ENCODE peak calls at places on chromosomes 3 and 15, in nine cellular contexts. G is NCI-H1092 treated with DMSO at 0.1 percent for 48 hours; A is fibroblast of mammary gland; F is stimulated activated CD4-positive, alpha-beta T cell treated with anti-CD3 and anti-CD28 coated beads, Interleukin-4, amount 100 ng/mL, for 4 hours; D is T-cell; T is NCI-H1930; J is GM04504; K is bronchial epithelial cell; Q is islet precursor cell. V is an unnamed sample.

GRCh38 chr3:183699238-183699947 is 1.8 kb downstream of the YEATS2 start:
- DNase-seq in K (no peak), T (no peak), A (no peak), J (no peak), D (no peak), G (no peak), F (no peak), Q (no peak), V (no peak)

GRCh38 chr15:90713081-90713480 is 4.1 kb upstream of the BLM start:
- DNase-seq in T (no peak), F (no peak), G (no peak), K (no peak), A (no peak), D (no peak), J (no peak), Q (no peak), V (no peak)

GRCh38 chr3:125512135-125512920 is 7.7 kb downstream of the SNX4 start:
- DNase-seq in T (no peak), D (no peak), G (peak; percentile 8), F (peak; percentile 13), K (peak; percentile 77), A (peak; percentile 41), Q (no peak), J (no peak), V (peak; percentile 10)

GRCh38 chr15:55661431-55661830 is 73.3 kb upstream of the PYGO1 start:
- DNase-seq in Q (peak; percentile 56), G (no peak), T (no peak), J (no peak), K (no peak), A (no peak), D (no peak), F (no peak), V (no peak)

GRCh38 chr3:146148468-146148931 is 12.5 kb downstream of the PLOD2 start:
- DNase-seq in K (no peak), G (no peak), T (no peak), J (no peak), F (no peak), Q (no peak), A (peak; percentile 47), D (no peak), V (no peak)

GRCh38 chr3:184339016-184339415 is 1.6 kb downstream of the FAM131A start:
- DNase-seq in D (no peak), T (no peak), F (no peak), K (peak; percentile 37), J (no peak), Q (no peak), A (no peak), G (peak; percentile 28), V (no peak)

GRCh38 chr3:184872200-184872599 is 60.2 kb downstream of the VPS8 start:
- DNase-seq in F (no peak), K (no peak), Q (no peak), D (no peak), J (no peak), T (no peak), G (no peak), A (no peak), V (no peak)

GRCh38 chr3:153614563-153614962 is 452.5 kb downstream of the RAP2B start:
- DNase-seq in K (peak; percentile 99), Q (no peak), T (no peak), D (no peak), G (no peak), F (no peak), J (peak; percentile 60), A (peak; percentile 92), V (peak; percentile 94)

GRCh38 chr3:46400000-46400734 is 6.7 kb downstream of the CCR5AS start:
- DNase-seq in D (no peak), F (no peak), J (no peak), G (no peak), A (peak; percentile 73), K (peak; percentile 75), Q (no peak), T (no peak), V (peak; percentile 31)

GRCh38 chr3:17466028-17466427 is 276.4 kb downstream of the TBC1D5 start:
- DNase-seq in T (no peak), Q (no peak), D (no peak), J (no peak), G (no peak), K (no peak), F (no peak), A (peak; percentile 11), V (no peak)

GRCh38 chr3:1727242-1727641 is 371.4 kb upstream of the CNTN4 start:
- DNase-seq in T (no peak), J (no peak), G (no peak), Q (no peak), A (no peak), D (no peak), F (no peak), K (no peak), V (no peak)

GRCh38 chr3:157436583-157437300 is at the start of gene PTX3:
- DNase-seq in K (peak; percentile 59), G (no peak), Q (no peak), J (peak; percentile 64), T (no peak), D (no peak), A (peak; percentile 96), F (no peak), V (peak; percentile 94)

GRCh38 chr15:93418566-93418965 is 329.6 kb upstream of the RGMA start:
- DNase-seq in T (no peak), G (no peak), J (no peak), D (no peak), Q (no peak), A (no peak), K (no peak), F (no peak), V (no peak)

GRCh38 chr15:28960979-28961378 is 75.2 kb downstream of the APBA2 start:
- DNase-seq in A (peak; percentile 77), Q (peak; percentile 72), J (no peak), K (peak; percentile 81), D (no peak), T (no peak), G (no peak), F (no peak), V (peak; percentile 66)

GRCh38 chr15:75836953-75837321 is 6.3 kb upstream of the UBE2Q2 start:
- DNase-seq in D (no peak), K (peak; percentile 88), G (no peak), J (peak; percentile 62), F (no peak), Q (peak; percentile 71), A (peak; percentile 88), T (no peak), V (peak; percentile 61)

GRCh38 chr3:29898609-29899008 is 617.7 kb downstream of the RBMS3 start:
- DNase-seq in G (no peak), D (no peak), J (no peak), F (no peak), T (no peak), K (no peak), Q (no peak), A (no peak), V (no peak)

V was measured in skeletal muscle cell.